ENCODE peak calls at places on chromosomes 5 and 9, in nine cellular contexts. One of them, this sample, is unnamed.

GRCh38 chr5:59640411-59640810 is 253.1 kb downstream of the PDE4D start:
- DNase-seq in hepatocyte: peak; percentile 16
- DNase-seq in RWPE1: no peak
- DNase-seq in dorsolateral prefrontal cortex: no peak
- DNase-seq in choroid plexus epithelial cell: peak; percentile 45
- DNase-seq in thyroid gland: no peak
- DNase-seq in A549: no peak
- DNase-seq in lower leg skin: no peak
- DNase-seq in MM.1S: no peak
- DNase-seq in this sample: no peak

GRCh38 chr5:63125862-63126261 is 547.2 kb downstream of the LRRC70 start:
- DNase-seq in hepatocyte: peak; percentile 42
- DNase-seq in RWPE1: peak; percentile 65
- DNase-seq in dorsolateral prefrontal cortex: peak; percentile 4
- DNase-seq in choroid plexus epithelial cell: peak; percentile 69
- DNase-seq in thyroid gland: no peak
- DNase-seq in A549: peak; percentile 24
- DNase-seq in lower leg skin: no peak
- DNase-seq in MM.1S: peak; percentile 58
- DNase-seq in this sample: no peak

GRCh38 chr5:15533124-15533893 is 33.3 kb downstream of the FBXL7 start:
- DNase-seq in hepatocyte: no peak
- DNase-seq in RWPE1: no peak
- DNase-seq in dorsolateral prefrontal cortex: no peak
- DNase-seq in choroid plexus epithelial cell: peak; percentile 75
- DNase-seq in thyroid gland: no peak
- DNase-seq in A549: no peak
- DNase-seq in lower leg skin: no peak
- DNase-seq in MM.1S: no peak
- DNase-seq in this sample: no peak

GRCh38 chr9:73081979-73082657 is 69.5 kb upstream of the ANXA1 start:
- DNase-seq in hepatocyte: peak; percentile 75
- DNase-seq in RWPE1: peak; percentile 57
- DNase-seq in dorsolateral prefrontal cortex: no peak
- DNase-seq in choroid plexus epithelial cell: peak; percentile 78
- DNase-seq in thyroid gland: no peak
- DNase-seq in A549: peak; percentile 92
- DNase-seq in lower leg skin: no peak
- DNase-seq in MM.1S: peak; percentile 53
- DNase-seq in this sample: peak; percentile 46

GRCh38 chr9:76561887-76562286 is 102.9 kb downstream of the GCNT1 start:
- DNase-seq in hepatocyte: no peak
- DNase-seq in RWPE1: no peak
- DNase-seq in dorsolateral prefrontal cortex: no peak
- DNase-seq in choroid plexus epithelial cell: no peak
- DNase-seq in thyroid gland: no peak
- DNase-seq in A549: no peak
- DNase-seq in lower leg skin: no peak
- DNase-seq in MM.1S: no peak
- DNase-seq in this sample: no peak

GRCh38 chr5:151196556-151197290 is 27.2 kb downstream of the CCDC69 start:
- DNase-seq in hepatocyte: no peak
- DNase-seq in RWPE1: no peak
- DNase-seq in dorsolateral prefrontal cortex: no peak
- DNase-seq in choroid plexus epithelial cell: no peak
- DNase-seq in thyroid gland: no peak
- DNase-seq in A549: no peak
- DNase-seq in lower leg skin: peak; percentile 9
- DNase-seq in MM.1S: peak; percentile 81
- DNase-seq in this sample: peak; percentile 36

GRCh38 chr5:179295778-179296149 is 49.5 kb downstream of the ADAMTS2 start:
- DNase-seq in hepatocyte: no peak
- DNase-seq in RWPE1: no peak
- DNase-seq in dorsolateral prefrontal cortex: no peak
- DNase-seq in choroid plexus epithelial cell: no peak
- DNase-seq in thyroid gland: no peak
- DNase-seq in A549: no peak
- DNase-seq in lower leg skin: no peak
- DNase-seq in MM.1S: no peak
- DNase-seq in this sample: no peak

GRCh38 chr9:118362123-118362522 is 657.9 kb downstream of the TLR4 start:
- DNase-seq in hepatocyte: no peak
- DNase-seq in RWPE1: peak; percentile 17
- DNase-seq in dorsolateral prefrontal cortex: no peak
- DNase-seq in choroid plexus epithelial cell: peak; percentile 0
- DNase-seq in thyroid gland: no peak
- DNase-seq in A549: no peak
- DNase-seq in lower leg skin: no peak
- DNase-seq in MM.1S: no peak
- DNase-seq in this sample: no peak

GRCh38 chr9:96217756-96218693 is 84.0 kb downstream of the HSD17B3 start:
- DNase-seq in hepatocyte: peak; percentile 93
- DNase-seq in RWPE1: peak; percentile 92
- DNase-seq in dorsolateral prefrontal cortex: peak; percentile 66
- DNase-seq in choroid plexus epithelial cell: peak; percentile 74
- DNase-seq in thyroid gland: peak; percentile 81
- DNase-seq in A549: peak; percentile 74
- DNase-seq in lower leg skin: peak; percentile 94
- DNase-seq in MM.1S: peak; percentile 69
- DNase-seq in this sample: peak; percentile 93

GRCh38 chr5:67808340-67808739 is 407.2 kb upstream of the PIK3R1 start:
- DNase-seq in hepatocyte: no peak
- DNase-seq in RWPE1: no peak
- DNase-seq in dorsolateral prefrontal cortex: no peak
- DNase-seq in choroid plexus epithelial cell: no peak
- DNase-seq in thyroid gland: no peak
- DNase-seq in A549: no peak
- DNase-seq in lower leg skin: no peak
- DNase-seq in MM.1S: no peak
- DNase-seq in this sample: no peak

GRCh38 chr9:34701023-34701768 is 8.7 kb downstream of the CCL21 start:
- DNase-seq in hepatocyte: peak; percentile 85
- DNase-seq in RWPE1: peak; percentile 64
- DNase-seq in dorsolateral prefrontal cortex: peak; percentile 66
- DNase-seq in choroid plexus epithelial cell: peak; percentile 58
- DNase-seq in thyroid gland: peak; percentile 69
- DNase-seq in A549: peak; percentile 77
- DNase-seq in lower leg skin: peak; percentile 95
- DNase-seq in MM.1S: peak; percentile 63
- DNase-seq in this sample: peak; percentile 76

GRCh38 chr9:31745886-31746285 is 638.6 kb upstream of the ACO1 start:
- DNase-seq in hepatocyte: no peak
- DNase-seq in RWPE1: no peak
- DNase-seq in dorsolateral prefrontal cortex: no peak
- DNase-seq in choroid plexus epithelial cell: no peak
- DNase-seq in thyroid gland: no peak
- DNase-seq in A549: no peak
- DNase-seq in lower leg skin: no peak
- DNase-seq in MM.1S: no peak
- DNase-seq in this sample: no peak

GRCh38 chr5:69038539-69038938 is 55.3 kb upstream of the SLC30A5 start:
- DNase-seq in hepatocyte: no peak
- DNase-seq in RWPE1: no peak
- DNase-seq in dorsolateral prefrontal cortex: no peak
- DNase-seq in choroid plexus epithelial cell: no peak
- DNase-seq in thyroid gland: no peak
- DNase-seq in A549: no peak
- DNase-seq in lower leg skin: no peak
- DNase-seq in MM.1S: no peak
- DNase-seq in this sample: no peak

GRCh38 chr5:170333161-170333909 is 35.8 kb upstream of the LCP2 start:
- DNase-seq in hepatocyte: no peak
- DNase-seq in RWPE1: no peak
- DNase-seq in dorsolateral prefrontal cortex: no peak
- DNase-seq in choroid plexus epithelial cell: peak; percentile 43
- DNase-seq in thyroid gland: no peak
- DNase-seq in A549: no peak
- DNase-seq in lower leg skin: peak; percentile 81
- DNase-seq in MM.1S: peak; percentile 84
- DNase-seq in this sample: no peak

GRCh38 chr9:107667700-107668099 is 178.1 kb upstream of the KLF4 start:
- DNase-seq in hepatocyte: no peak
- DNase-seq in RWPE1: no peak
- DNase-seq in dorsolateral prefrontal cortex: no peak
- DNase-seq in choroid plexus epithelial cell: no peak
- DNase-seq in thyroid gland: no peak
- DNase-seq in A549: no peak
- DNase-seq in lower leg skin: no peak
- DNase-seq in MM.1S: no peak
- DNase-seq in this sample: no peak

GRCh38 chr9:125646222-125647100 is 60.5 kb downstream of the MAPKAP1 start:
- DNase-seq in hepatocyte: no peak
- DNase-seq in RWPE1: no peak
- DNase-seq in dorsolateral prefrontal cortex: no peak
- DNase-seq in choroid plexus epithelial cell: peak; percentile 52
- DNase-seq in thyroid gland: no peak
- DNase-seq in A549: no peak
- DNase-seq in lower leg skin: no peak
- DNase-seq in MM.1S: peak; percentile 63
- DNase-seq in this sample: no peak

GRCh38 chr5:149452007-149452664 is 73.0 kb upstream of the IL17B start:
- DNase-seq in hepatocyte: peak; percentile 89
- DNase-seq in RWPE1: no peak
- DNase-seq in dorsolateral prefrontal cortex: no peak
- DNase-seq in choroid plexus epithelial cell: peak; percentile 74
- DNase-seq in thyroid gland: peak; percentile 22
- DNase-seq in A549: no peak
- DNase-seq in lower leg skin: no peak
- DNase-seq in MM.1S: no peak
- DNase-seq in this sample: no peak
- TF ChIP-seq CTCF in hepatocyte: no peak
- TF ChIP-seq CTCF in RWPE1: no peak
- TF ChIP-seq CTCF in dorsolateral prefrontal cortex: no peak
- TF ChIP-seq CTCF in choroid plexus epithelial cell: peak; percentile 25
- TF ChIP-seq CTCF in thyroid gland: no peak
- TF ChIP-seq CTCF in A549: no peak
- TF ChIP-seq CTCF in lower leg skin: no peak
- TF ChIP-seq CTCF in MM.1S: no peak
- TF ChIP-seq CTCF in this sample: no peak

GRCh38 chr9:12716823-12717222 is 23.6 kb downstream of the TYRP1 start:
- DNase-seq in hepatocyte: no peak
- DNase-seq in RWPE1: no peak
- DNase-seq in dorsolateral prefrontal cortex: no peak
- DNase-seq in choroid plexus epithelial cell: no peak
- DNase-seq in thyroid gland: no peak
- DNase-seq in A549: no peak
- DNase-seq in lower leg skin: no peak
- DNase-seq in MM.1S: peak; percentile 21
- DNase-seq in this sample: no peak
- TF ChIP-seq CTCF in hepatocyte: peak; percentile 10
- TF ChIP-seq CTCF in RWPE1: peak; percentile 14
- TF ChIP-seq CTCF in dorsolateral prefrontal cortex: peak; percentile 24
- TF ChIP-seq CTCF in choroid plexus epithelial cell: no peak
- TF ChIP-seq CTCF in thyroid gland: no peak
- TF ChIP-seq CTCF in A549: peak; percentile 57
- TF ChIP-seq CTCF in lower leg skin: no peak
- TF ChIP-seq CTCF in MM.1S: peak; percentile 13
- TF ChIP-seq CTCF in this sample: no peak

GRCh38 chr5:101728933-101729332 is 567.2 kb downstream of the SLCO4C1 start:
- DNase-seq in hepatocyte: no peak
- DNase-seq in RWPE1: no peak
- DNase-seq in dorsolateral prefrontal cortex: no peak
- DNase-seq in choroid plexus epithelial cell: peak; percentile 1
- DNase-seq in thyroid gland: no peak
- DNase-seq in A549: peak; percentile 15
- DNase-seq in lower leg skin: no peak
- DNase-seq in MM.1S: no peak
- DNase-seq in this sample: no peak
- TF ChIP-seq CTCF in hepatocyte: peak; percentile 23
- TF ChIP-seq CTCF in RWPE1: no peak
- TF ChIP-seq CTCF in dorsolateral prefrontal cortex: no peak
- TF ChIP-seq CTCF in choroid plexus epithelial cell: peak; percentile 1
- TF ChIP-seq CTCF in thyroid gland: no peak
- TF ChIP-seq CTCF in A549: no peak
- TF ChIP-seq CTCF in lower leg skin: no peak
- TF ChIP-seq CTCF in MM.1S: peak; percentile 21
- TF ChIP-seq CTCF in this sample: peak; percentile 24

GRCh38 chr5:88664630-88665029 is 218.4 kb downstream of the MEF2C start:
- DNase-seq in hepatocyte: no peak
- DNase-seq in RWPE1: no peak
- DNase-seq in dorsolateral prefrontal cortex: no peak
- DNase-seq in choroid plexus epithelial cell: no peak
- DNase-seq in thyroid gland: no peak
- DNase-seq in A549: no peak
- DNase-seq in lower leg skin: no peak
- DNase-seq in MM.1S: no peak
- DNase-seq in this sample: no peak

GRCh38 chr5:88666761-88667186 is 216.2 kb downstream of the MEF2C start:
- DNase-seq in hepatocyte: no peak
- DNase-seq in RWPE1: no peak
- DNase-seq in dorsolateral prefrontal cortex: no peak
- DNase-seq in choroid plexus epithelial cell: peak; percentile 16
- DNase-seq in thyroid gland: no peak
- DNase-seq in A549: no peak
- DNase-seq in lower leg skin: no peak
- DNase-seq in MM.1S: peak; percentile 63
- DNase-seq in this sample: no peak

GRCh38 chr5:88669314-88669713 is 213.7 kb downstream of the MEF2C start:
- DNase-seq in hepatocyte: no peak
- DNase-seq in RWPE1: no peak
- DNase-seq in dorsolateral prefrontal cortex: no peak
- DNase-seq in choroid plexus epithelial cell: no peak
- DNase-seq in thyroid gland: no peak
- DNase-seq in A549: no peak
- DNase-seq in lower leg skin: no peak
- DNase-seq in MM.1S: no peak
- DNase-seq in this sample: no peak

GRCh38 chr5:88665750-88666215 is 217.2 kb downstream of the MEF2C start:
- DNase-seq in hepatocyte: no peak
- DNase-seq in RWPE1: no peak
- DNase-seq in dorsolateral prefrontal cortex: no peak
- DNase-seq in choroid plexus epithelial cell: no peak
- DNase-seq in thyroid gland: no peak
- DNase-seq in A549: no peak
- DNase-seq in lower leg skin: no peak
- DNase-seq in MM.1S: no peak
- DNase-seq in this sample: no peak

DNA sequence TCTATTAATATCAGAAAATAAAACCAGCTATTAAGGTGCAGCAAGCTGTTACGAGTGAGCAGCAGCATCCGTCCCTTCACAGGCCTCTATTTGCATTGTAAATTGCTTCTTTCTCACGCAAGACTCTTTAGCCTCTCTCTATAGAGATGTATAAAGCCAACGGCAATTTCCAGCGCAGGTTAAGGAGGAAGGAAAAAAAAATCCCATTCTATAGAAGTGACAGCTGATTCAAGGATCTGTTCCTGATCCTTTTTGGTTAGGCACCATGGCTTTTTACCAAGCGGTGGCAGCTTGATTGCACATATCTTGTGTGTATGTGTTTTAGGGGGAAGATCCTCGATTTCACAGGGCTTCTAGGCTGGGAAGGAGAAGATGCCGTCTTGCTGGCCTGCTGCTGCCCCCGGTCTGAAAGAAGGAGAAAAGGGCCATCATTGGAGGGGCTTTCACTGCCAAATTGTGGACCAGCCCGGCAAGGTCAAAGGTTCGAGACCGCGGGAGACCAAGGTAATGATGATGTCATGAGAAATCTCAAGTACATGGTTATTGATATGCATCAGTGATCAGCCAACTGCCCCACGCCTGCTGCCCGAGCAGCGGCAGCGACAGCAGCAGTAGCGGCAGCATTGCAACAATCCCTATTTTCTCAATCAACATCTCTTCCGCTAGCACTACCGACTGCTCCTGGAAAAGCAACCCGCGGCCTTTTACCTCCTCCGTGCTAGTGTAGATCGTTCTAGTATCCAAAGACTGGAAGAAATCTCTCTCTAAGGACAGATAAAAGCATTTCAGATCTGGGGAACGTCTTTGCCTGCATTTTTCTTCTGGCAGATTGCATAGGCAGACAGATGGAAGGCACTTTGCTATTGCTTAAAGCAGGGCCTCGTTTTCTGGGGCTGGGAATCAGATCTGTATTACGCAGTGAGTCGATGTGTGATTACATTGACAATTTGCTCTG is 215.5 kb downstream of the MEF2C start:
- DNase-seq in hepatocyte: peak; percentile 8
- DNase-seq in RWPE1: no peak
- DNase-seq in dorsolateral prefrontal cortex: no peak
- DNase-seq in choroid plexus epithelial cell: no peak
- DNase-seq in thyroid gland: no peak
- DNase-seq in A549: no peak
- DNase-seq in lower leg skin: no peak
- DNase-seq in MM.1S: peak; percentile 45
- DNase-seq in this sample: no peak
- TF ChIP-seq CTCF in hepatocyte: no peak
- TF ChIP-seq CTCF in RWPE1: no peak
- TF ChIP-seq CTCF in dorsolateral prefrontal cortex: no peak
- TF ChIP-seq CTCF in choroid plexus epithelial cell: no peak
- TF ChIP-seq CTCF in thyroid gland: no peak
- TF ChIP-seq CTCF in A549: no peak
- TF ChIP-seq CTCF in lower leg skin: no peak
- TF ChIP-seq CTCF in MM.1S: no peak
- TF ChIP-seq CTCF in this sample: no peak